ENCODE peak calls at places on chromosomes 12 and 14, in eight cellular contexts. L, K, Y, U, C, J, X and Z are unnamed samples.

GRCh38 chr12:57521475-57522018 is 1.1 kb upstream of the MBD6 start:
- DNase-seq in L (no peak), K (peak; percentile 67), Y (peak; percentile 48), U (peak; percentile 85), C (peak; percentile 70), J (peak; percentile 63), X (peak; percentile 78), Z (peak; percentile 68)

GRCh38 chr14:81565441-81566290 is 32.0 kb upstream of the SEL1L start:
- DNase-seq in L (peak; percentile 54), K (no peak), Y (no peak), U (peak; percentile 65), C (no peak), J (no peak), X (peak; percentile 59), Z (no peak)

GRCh38 chr14:87944987-87945604 is 47.9 kb downstream of the GALC start:
- DNase-seq in L (peak; percentile 56), K (no peak), Y (no peak), U (peak; percentile 56), C (no peak), J (no peak), X (peak; percentile 37), Z (no peak)

GRCh38 chr14:102019141-102019540 is 54.8 kb downstream of the DYNC1H1 start:
- DNase-seq in L (no peak), K (no peak), Y (no peak), U (no peak), C (no peak), J (no peak), X (no peak), Z (no peak)

GRCh38 chr12:89432396-89432795 is 80.1 kb upstream of the DUSP6 start:
- DNase-seq in L (no peak), K (no peak), Y (no peak), U (no peak), C (no peak), J (no peak), X (no peak), Z (no peak)

GRCh38 chr12:6425588-6426531 is 18.9 kb upstream of the CD27 start:
- DNase-seq in L (peak; percentile 63), K (no peak), Y (peak; percentile 25), U (no peak), C (no peak), J (no peak), X (no peak), Z (no peak)

GRCh38 chr14:31402764-31403163 is 17.6 kb downstream of the HEATR5A start:
- DNase-seq in L (no peak), K (no peak), Y (no peak), U (no peak), C (no peak), J (no peak), X (no peak), Z (no peak)

GRCh38 chr14:93017341-93017797 is 94.4 kb downstream of the CHGA start:
- DNase-seq in L (no peak), K (peak; percentile 72), Y (peak; percentile 80), U (no peak), C (no peak), J (peak; percentile 78), X (no peak), Z (no peak)

GRCh38 chr12:67747869-67748760 is 99.6 kb downstream of the DYRK2 start:
- DNase-seq in L (no peak), K (no peak), Y (peak; percentile 77), U (peak; percentile 75), C (peak; percentile 56), J (no peak), X (no peak), Z (no peak)

GRCh38 chr12:121520586-121521086 is 60.2 kb downstream of the KDM2B start:
- DNase-seq in L (no peak), K (no peak), Y (no peak), U (no peak), C (no peak), J (no peak), X (no peak), Z (no peak)

GRCh38 chr12:121525411-121525810 is 55.4 kb downstream of the KDM2B start:
- DNase-seq in L (no peak), K (no peak), Y (no peak), U (no peak), C (no peak), J (no peak), X (no peak), Z (no peak)

GRCh38 chr12:121524196-121524930 is 56.5 kb downstream of the KDM2B start:
- DNase-seq in L (peak; percentile 62), K (no peak), Y (no peak), U (no peak), C (no peak), J (no peak), X (peak; percentile 38), Z (no peak)

GRCh38 chr12:121523741-121524140 is 57.1 kb downstream of the KDM2B start:
- DNase-seq in L (peak; percentile 75), K (no peak), Y (no peak), U (no peak), C (no peak), J (no peak), X (no peak), Z (no peak)

GRCh38 chr12:121522962-121523361 is 57.9 kb downstream of the KDM2B start:
- DNase-seq in L (peak; percentile 89), K (no peak), Y (no peak), U (no peak), C (no peak), J (peak; percentile 51), X (no peak), Z (no peak)
- H3K4me3 ChIP-seq in L (peak overlapping the region; percentile 54), K (no peak overlapping the region), Y (no peak overlapping the region), U (no peak overlapping the region), C (no peak overlapping the region), J (no peak overlapping the region), X (no peak overlapping the region), Z (no peak overlapping the region)

GRCh38 chr12:93180566-93180965 is 197.2 kb upstream of the NUDT4 start:
- DNase-seq in L (no peak), K (no peak), Y (no peak), U (no peak), C (no peak), J (no peak), X (no peak), Z (no peak)
- H3K4me1 ChIP-seq in L (peaks cover 17% of the 10 kb centered on the region), K (no peaks in the 10 kb centered on the region), Y (peaks cover 5% of the 10 kb centered on the region), U (peaks cover 27% of the 10 kb centered on the region), C (peaks cover 13% of the 10 kb centered on the region), J (peaks cover 16% of the 10 kb centered on the region), X (no peaks in the 10 kb centered on the region), Z (no peaks in the 10 kb centered on the region)

DNA sequence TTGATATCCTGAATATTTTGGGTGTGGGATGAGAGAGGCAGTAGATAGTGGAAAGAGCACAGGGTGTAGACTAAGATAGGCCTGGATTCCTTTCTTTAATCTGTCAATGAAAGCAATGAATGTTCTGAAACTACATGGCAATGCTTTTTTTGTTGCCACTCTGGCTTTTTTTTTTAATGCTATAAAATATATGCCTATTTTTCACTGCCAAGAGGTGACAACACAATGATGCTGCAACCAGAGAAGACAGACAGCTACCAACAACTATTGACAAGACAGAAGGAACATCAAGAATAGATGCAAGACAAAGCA is 9.4 kb downstream of the ANG start:
- DNase-seq in L (no peak), K (no peak), Y (no peak), U (no peak), C (no peak), J (no peak), X (no peak), Z (no peak)
- TF ChIP-seq CTCF in L (peak; percentile 45), K (no peak), Y (no peak), U (no peak), C (no peak), J (peak; percentile 2), X (no peak), Z (no peak)

GRCh38 chr12:52689936-52690335 is 9.7 kb upstream of the KRT1 start:
- DNase-seq in L (no peak), K (no peak), Y (no peak), U (no peak), C (no peak), J (no peak), X (no peak), Z (no peak)

GRCh38 chr12:52690351-52691075 is 10.3 kb upstream of the KRT1 start:
- DNase-seq in L (no peak), K (no peak), Y (no peak), U (no peak), C (no peak), J (no peak), X (peak; percentile 10), Z (no peak)

GRCh38 chr12:52692253-52692652 is 11.1 kb downstream of the KRT77 start:
- DNase-seq in L (peak; percentile 25), K (no peak), Y (no peak), U (no peak), C (no peak), J (no peak), X (peak; percentile 64), Z (no peak)

GRCh38 chr12:52691765-52692150 is 11.6 kb upstream of the KRT1 start:
- DNase-seq in L (no peak), K (no peak), Y (no peak), U (no peak), C (no peak), J (no peak), X (no peak), Z (no peak)

GRCh38 chr12:52691076-52691764 is 11.0 kb upstream of the KRT1 start:
- DNase-seq in L (peak; percentile 4), K (no peak), Y (no peak), U (peak; percentile 47), C (no peak), J (no peak), X (peak; percentile 70), Z (no peak)
- H3K4me3 ChIP-seq in L (no peak overlapping the region), K (peak overlapping the region; percentile 15), Y (peak overlapping the region; percentile 48), U (no peak overlapping the region), C (no peak overlapping the region), J (peak overlapping the region; percentile 34), X (peak overlapping the region; percentile 39), Z (peak overlapping the region; percentile 24)